ENCODE peak calls at places on chromosomes 6 and 20, in five cellular contexts. One of them, this sample, is unnamed.

GRCh38 chr20:58075565-58075964 is 152.9 kb downstream of the ANKRD60 start:
- DNase-seq in sciatic nerve: peak
- DNase-seq in mucosa of descending colon: no peak
- DNase-seq in heart left ventricle: no peak
- DNase-seq in NCI-H345: no peak
- DNase-seq in this sample: no peak

GRCh38 chr6:104943781-104944180 is 13.1 kb upstream of the LIN28B start:
- DNase-seq in sciatic nerve: no peak
- DNase-seq in mucosa of descending colon: no peak
- DNase-seq in heart left ventricle: no peak
- DNase-seq in NCI-H345: no peak
- DNase-seq in this sample: no peak

GRCh38 chr6:21199246-21199645 is 394.3 kb upstream of the SOX4 start:
- DNase-seq in sciatic nerve: no peak
- DNase-seq in mucosa of descending colon: no peak
- DNase-seq in heart left ventricle: no peak
- DNase-seq in NCI-H345: peak
- DNase-seq in this sample: peak

GRCh38 chr6:27608916-27609883 is 136.3 kb upstream of the ZNF184 start:
- DNase-seq in sciatic nerve: no peak
- DNase-seq in mucosa of descending colon: peak
- DNase-seq in heart left ventricle: no peak
- DNase-seq in NCI-H345: no peak
- DNase-seq in this sample: no peak

GRCh38 chr20:57263127-57263609 is 3.3 kb downstream of the BMP7 start:
- DNase-seq in sciatic nerve: no peak
- DNase-seq in mucosa of descending colon: no peak
- DNase-seq in heart left ventricle: no peak
- DNase-seq in NCI-H345: peak
- DNase-seq in this sample: no peak

GRCh38 chr20:5222919-5223634 is 93.7 kb downstream of the PROKR2 start:
- DNase-seq in sciatic nerve: peak
- DNase-seq in mucosa of descending colon: peak
- DNase-seq in heart left ventricle: peak
- DNase-seq in NCI-H345: peak
- DNase-seq in this sample: peak

GRCh38 chr6:39188577-39188976 is 40.7 kb downstream of the KCNK5 start:
- DNase-seq in sciatic nerve: no peak
- DNase-seq in mucosa of descending colon: peak
- DNase-seq in heart left ventricle: no peak
- DNase-seq in NCI-H345: no peak
- DNase-seq in this sample: no peak

GRCh38 chr6:34150766-34151165 is 4.9 kb upstream of the GRM4 start:
- DNase-seq in sciatic nerve: peak
- DNase-seq in mucosa of descending colon: no peak
- DNase-seq in heart left ventricle: no peak
- DNase-seq in NCI-H345: no peak
- DNase-seq in this sample: no peak

GRCh38 chr20:62010551-62011402 is 54.9 kb downstream of the TAF4 start:
- DNase-seq in sciatic nerve: no peak
- DNase-seq in mucosa of descending colon: peak
- DNase-seq in heart left ventricle: peak
- DNase-seq in NCI-H345: peak
- DNase-seq in this sample: peak

GRCh38 chr20:58072695-58073671 is 155.5 kb downstream of the ANKRD60 start:
- DNase-seq in sciatic nerve: peak
- DNase-seq in mucosa of descending colon: no peak
- DNase-seq in heart left ventricle: no peak
- DNase-seq in NCI-H345: no peak
- DNase-seq in this sample: no peak

GRCh38 chr20:8862092-8862491 is 206.8 kb upstream of the PLCB4 start:
- DNase-seq in sciatic nerve: no peak
- DNase-seq in mucosa of descending colon: no peak
- DNase-seq in heart left ventricle: no peak
- DNase-seq in NCI-H345: no peak
- DNase-seq in this sample: no peak

GRCh38 chr6:27178860-27179259 is 68.6 kb upstream of the PRSS16 start:
- DNase-seq in sciatic nerve: no peak
- DNase-seq in mucosa of descending colon: peak
- DNase-seq in heart left ventricle: no peak
- DNase-seq in NCI-H345: no peak
- DNase-seq in this sample: no peak

GRCh38 chr6:6694368-6694780 is 105.9 kb downstream of the LY86 start:
- DNase-seq in sciatic nerve: no peak
- DNase-seq in mucosa of descending colon: peak
- DNase-seq in heart left ventricle: no peak
- DNase-seq in NCI-H345: no peak
- DNase-seq in this sample: no peak

GRCh38 chr20:61534346-61534745 is 282.3 kb downstream of the CDH4 start:
- DNase-seq in sciatic nerve: no peak
- DNase-seq in mucosa of descending colon: no peak
- DNase-seq in heart left ventricle: no peak
- DNase-seq in NCI-H345: no peak
- DNase-seq in this sample: no peak

GRCh38 chr20:41989935-41990635 is 371.9 kb upstream of the CHD6 start:
- DNase-seq in sciatic nerve: no peak
- DNase-seq in mucosa of descending colon: no peak
- DNase-seq in heart left ventricle: no peak
- DNase-seq in NCI-H345: no peak
- DNase-seq in this sample: peak

GRCh38 chr20:5143856-5144255 is 17.0 kb downstream of the CDS2 start:
- DNase-seq in sciatic nerve: no peak
- DNase-seq in mucosa of descending colon: no peak
- DNase-seq in heart left ventricle: no peak
- DNase-seq in NCI-H345: no peak
- DNase-seq in this sample: no peak

GRCh38 chr6:91653954-91654843 is 1067.3 kb upstream of the MAP3K7 start:
- DNase-seq in sciatic nerve: no peak
- DNase-seq in mucosa of descending colon: no peak
- DNase-seq in heart left ventricle: no peak
- DNase-seq in NCI-H345: peak
- DNase-seq in this sample: peak

GRCh38 chr6:2020909-2021308 is 224.5 kb downstream of the GMDS start:
- DNase-seq in sciatic nerve: no peak
- DNase-seq in mucosa of descending colon: no peak
- DNase-seq in heart left ventricle: no peak
- DNase-seq in NCI-H345: peak
- DNase-seq in this sample: peak

GRCh38 chr6:24489881-24490280 is 503 bp upstream of the GPLD1 start:
- DNase-seq in sciatic nerve: no peak
- DNase-seq in mucosa of descending colon: no peak
- DNase-seq in heart left ventricle: no peak
- DNase-seq in NCI-H345: no peak
- DNase-seq in this sample: no peak

GRCh38 chr6:148128014-148128730 is 214.5 kb upstream of the SASH1 start:
- DNase-seq in sciatic nerve: no peak
- DNase-seq in mucosa of descending colon: no peak
- DNase-seq in heart left ventricle: no peak
- DNase-seq in NCI-H345: no peak
- DNase-seq in this sample: no peak

GRCh38 chr6:165677091-165677490 is 14.1 kb upstream of the PDE10A start:
- DNase-seq in sciatic nerve: no peak
- DNase-seq in mucosa of descending colon: no peak
- DNase-seq in heart left ventricle: no peak
- DNase-seq in NCI-H345: no peak
- DNase-seq in this sample: no peak

GRCh38 chr20:10540636-10541493 is 105.8 kb downstream of the SLX4IP start:
- DNase-seq in sciatic nerve: no peak
- DNase-seq in mucosa of descending colon: no peak
- DNase-seq in heart left ventricle: no peak
- DNase-seq in NCI-H345: no peak
- DNase-seq in this sample: no peak

GRCh38 chr6:2990179-2990931 is 9.3 kb upstream of the NQO2 start:
- DNase-seq in sciatic nerve: peak
- DNase-seq in mucosa of descending colon: peak
- DNase-seq in heart left ventricle: no peak
- DNase-seq in NCI-H345: no peak
- DNase-seq in this sample: no peak

GRCh38 chr6:41877051-41877680 is 18.0 kb downstream of the USP49 start:
- DNase-seq in sciatic nerve: no peak
- DNase-seq in mucosa of descending colon: no peak
- DNase-seq in heart left ventricle: no peak
- DNase-seq in NCI-H345: no peak
- DNase-seq in this sample: no peak

GRCh38 chr6:28896505-28897392 is 27.0 kb downstream of the TRIM27 start:
- DNase-seq in sciatic nerve: peak
- DNase-seq in mucosa of descending colon: peak
- DNase-seq in heart left ventricle: peak
- DNase-seq in NCI-H345: peak
- DNase-seq in this sample: peak

GRCh38 chr6:98295776-98296175 is 538.6 kb upstream of the POU3F2 start:
- DNase-seq in sciatic nerve: no peak
- DNase-seq in mucosa of descending colon: no peak
- DNase-seq in heart left ventricle: no peak
- DNase-seq in NCI-H345: no peak
- DNase-seq in this sample: no peak

GRCh38 chr6:11225990-11226389 is 6.5 kb downstream of the NEDD9 start:
- DNase-seq in sciatic nerve: no peak
- DNase-seq in mucosa of descending colon: no peak
- DNase-seq in heart left ventricle: no peak
- DNase-seq in NCI-H345: no peak
- DNase-seq in this sample: no peak

GRCh38 chr20:53608456-53609413 is 15.1 kb upstream of the ZNF217 start:
- DNase-seq in sciatic nerve: no peak
- DNase-seq in mucosa of descending colon: no peak
- DNase-seq in heart left ventricle: peak
- DNase-seq in NCI-H345: no peak
- DNase-seq in this sample: no peak

GRCh38 chr6:34914358-34914757 is 25.3 kb downstream of the ANKS1A start:
- DNase-seq in sciatic nerve: no peak
- DNase-seq in mucosa of descending colon: no peak
- DNase-seq in heart left ventricle: no peak
- DNase-seq in NCI-H345: no peak
- DNase-seq in this sample: no peak

This sample was measured in COR-L47.